ENCODE peak calls at places on chromosomes 5 and 9, in six cellular contexts. One of them, this sample, is unnamed.

GRCh38 chr9:137294684-137295312 is 7.3 kb downstream of the NRARP start:
- DNase-seq in NCI-H1417: no peak
- DNase-seq in stomach: no peak
- DNase-seq in SJSA1: no peak
- DNase-seq in caudate nucleus: no peak
- DNase-seq in activated T-cell treated with anti-CD3 and anti-CD28 coated beads for 48 hours: no peak
- DNase-seq in this sample: peak; percentile 36

GRCh38 chr9:94864862-94865435 is 138.4 kb downstream of the AOPEP start:
- DNase-seq in NCI-H1417: no peak
- DNase-seq in stomach: no peak
- DNase-seq in SJSA1: no peak
- DNase-seq in caudate nucleus: no peak
- DNase-seq in activated T-cell treated with anti-CD3 and anti-CD28 coated beads for 48 hours: no peak
- DNase-seq in this sample: no peak

GRCh38 chr5:140587495-140587894 is 22.9 kb downstream of the SLC35A4 start:
- DNase-seq in NCI-H1417: no peak
- DNase-seq in stomach: no peak
- DNase-seq in SJSA1: no peak
- DNase-seq in caudate nucleus: no peak
- DNase-seq in activated T-cell treated with anti-CD3 and anti-CD28 coated beads for 48 hours: no peak
- DNase-seq in this sample: no peak

GRCh38 chr5:108381034-108381954 is 604 bp downstream of the FBXL17 start:
- DNase-seq in NCI-H1417: peak; percentile 58
- DNase-seq in stomach: peak; percentile 84
- DNase-seq in SJSA1: peak; percentile 77
- DNase-seq in caudate nucleus: peak; percentile 60
- DNase-seq in activated T-cell treated with anti-CD3 and anti-CD28 coated beads for 48 hours: peak; percentile 76
- DNase-seq in this sample: peak; percentile 63

GRCh38 chr5:2165203-2165602 is 282.5 kb upstream of the IRX4 start:
- DNase-seq in NCI-H1417: no peak
- DNase-seq in stomach: no peak
- DNase-seq in SJSA1: no peak
- DNase-seq in caudate nucleus: no peak
- DNase-seq in activated T-cell treated with anti-CD3 and anti-CD28 coated beads for 48 hours: no peak
- DNase-seq in this sample: no peak

GRCh38 chr9:90842378-90842777 is 40.8 kb downstream of the SYK start:
- DNase-seq in NCI-H1417: no peak
- DNase-seq in stomach: no peak
- DNase-seq in SJSA1: no peak
- DNase-seq in caudate nucleus: no peak
- DNase-seq in activated T-cell treated with anti-CD3 and anti-CD28 coated beads for 48 hours: no peak
- DNase-seq in this sample: no peak

GRCh38 chr5:139662617-139663016 is 14.5 kb downstream of the CXXC5 start:
- DNase-seq in NCI-H1417: no peak
- DNase-seq in stomach: no peak
- DNase-seq in SJSA1: no peak
- DNase-seq in caudate nucleus: no peak
- DNase-seq in activated T-cell treated with anti-CD3 and anti-CD28 coated beads for 48 hours: no peak
- DNase-seq in this sample: no peak

GRCh38 chr5:134227259-134227658 is 1.4 kb upstream of the PPP2CA start:
- DNase-seq in NCI-H1417: peak; percentile 22
- DNase-seq in stomach: no peak
- DNase-seq in SJSA1: no peak
- DNase-seq in caudate nucleus: peak; percentile 31
- DNase-seq in activated T-cell treated with anti-CD3 and anti-CD28 coated beads for 48 hours: no peak
- DNase-seq in this sample: no peak

GRCh38 chr5:59893436-59894227 is at the start of gene PDE4D:
- DNase-seq in NCI-H1417: peak; percentile 7
- DNase-seq in stomach: peak; percentile 63
- DNase-seq in SJSA1: peak; percentile 20
- DNase-seq in caudate nucleus: peak; percentile 12
- DNase-seq in activated T-cell treated with anti-CD3 and anti-CD28 coated beads for 48 hours: peak; percentile 15
- DNase-seq in this sample: peak; percentile 85

GRCh38 chr5:77973253-77973609 is 197.1 kb upstream of the TBCA start:
- DNase-seq in NCI-H1417: no peak
- DNase-seq in stomach: no peak
- DNase-seq in SJSA1: no peak
- DNase-seq in caudate nucleus: no peak
- DNase-seq in activated T-cell treated with anti-CD3 and anti-CD28 coated beads for 48 hours: no peak
- DNase-seq in this sample: peak; percentile 51

GRCh38 chr9:16321461-16322119 is 548.9 kb downstream of the BNC2 start:
- DNase-seq in NCI-H1417: no peak
- DNase-seq in stomach: no peak
- DNase-seq in SJSA1: no peak
- DNase-seq in caudate nucleus: no peak
- DNase-seq in activated T-cell treated with anti-CD3 and anti-CD28 coated beads for 48 hours: no peak
- DNase-seq in this sample: no peak

GRCh38 chr9:135663857-135664256 is 748 bp downstream of the LCN9 start:
- DNase-seq in NCI-H1417: no peak
- DNase-seq in stomach: no peak
- DNase-seq in SJSA1: no peak
- DNase-seq in caudate nucleus: no peak
- DNase-seq in activated T-cell treated with anti-CD3 and anti-CD28 coated beads for 48 hours: no peak
- DNase-seq in this sample: no peak

This sample was measured in endothelial cell.